ENCODE peak calls at places on chromosomes 1 and 21, in seven cellular contexts. One of them, this sample, is unnamed.

GRCh38 chr1:27603962-27604578 is at the start of gene AHDC1:
- DNase-seq in choroid plexus epithelial cell: peak; percentile 95
- DNase-seq in upper lobe of right lung: peak; percentile 96
- DNase-seq in PC-9: peak; percentile 65
- DNase-seq in epithelial cell of esophagus: peak; percentile 96
- DNase-seq in GM06990: peak; percentile 93
- DNase-seq in tibial nerve: peak; percentile 88
- DNase-seq in this sample: peak; percentile 97

GRCh38 chr1:93585059-93585966 is 96.3 kb downstream of the BCAR3 start:
- DNase-seq in choroid plexus epithelial cell: peak; percentile 61
- DNase-seq in PC-9: peak; percentile 100
- DNase-seq in upper lobe of right lung: peak; percentile 97
- DNase-seq in epithelial cell of esophagus: peak; percentile 59
- DNase-seq in GM06990: no peak
- DNase-seq in tibial nerve: no peak
- DNase-seq in this sample: no peak

GRCh38 chr1:65650682-65651081 is 142.0 kb upstream of the PDE4B start:
- DNase-seq in PC-9: no peak
- DNase-seq in upper lobe of right lung: no peak
- DNase-seq in choroid plexus epithelial cell: no peak
- DNase-seq in tibial nerve: no peak
- DNase-seq in epithelial cell of esophagus: no peak
- DNase-seq in GM06990: no peak
- DNase-seq in this sample: no peak

GRCh38 chr1:2554621-2555387 is 1.4 kb upstream of the TNFRSF14 start:
- DNase-seq in choroid plexus epithelial cell: peak; percentile 50
- DNase-seq in tibial nerve: peak; percentile 32
- DNase-seq in upper lobe of right lung: no peak
- DNase-seq in PC-9: no peak
- DNase-seq in GM06990: peak; percentile 68
- DNase-seq in epithelial cell of esophagus: no peak
- DNase-seq in this sample: no peak

GRCh38 chr1:44616991-44617702 is 57.1 kb downstream of the TMEM53 start:
- DNase-seq in PC-9: no peak
- DNase-seq in GM06990: no peak
- DNase-seq in epithelial cell of esophagus: peak; percentile 75
- DNase-seq in tibial nerve: no peak
- DNase-seq in upper lobe of right lung: no peak
- DNase-seq in choroid plexus epithelial cell: no peak
- DNase-seq in this sample: no peak

GRCh38 chr1:231312389-231312788 is 25.3 kb downstream of the EXOC8 start:
- DNase-seq in choroid plexus epithelial cell: no peak
- DNase-seq in upper lobe of right lung: no peak
- DNase-seq in PC-9: no peak
- DNase-seq in epithelial cell of esophagus: no peak
- DNase-seq in GM06990: no peak
- DNase-seq in tibial nerve: no peak
- DNase-seq in this sample: peak; percentile 32

GRCh38 chr21:39660596-39660995 is 47.9 kb downstream of the B3GALT5 start:
- DNase-seq in epithelial cell of esophagus: peak; percentile 49
- DNase-seq in choroid plexus epithelial cell: peak; percentile 83
- DNase-seq in tibial nerve: peak; percentile 14
- DNase-seq in PC-9: no peak
- DNase-seq in upper lobe of right lung: peak; percentile 53
- DNase-seq in GM06990: no peak
- DNase-seq in this sample: peak; percentile 46

GRCh38 chr1:54652172-54652571 is 10.6 kb downstream of the MROH7 start:
- DNase-seq in GM06990: no peak
- DNase-seq in tibial nerve: no peak
- DNase-seq in choroid plexus epithelial cell: no peak
- DNase-seq in epithelial cell of esophagus: no peak
- DNase-seq in PC-9: no peak
- DNase-seq in upper lobe of right lung: no peak
- DNase-seq in this sample: no peak

GRCh38 chr21:43835061-43835460 is 30.0 kb upstream of the AGPAT3 start:
- DNase-seq in choroid plexus epithelial cell: no peak
- DNase-seq in PC-9: no peak
- DNase-seq in tibial nerve: no peak
- DNase-seq in upper lobe of right lung: no peak
- DNase-seq in GM06990: no peak
- DNase-seq in epithelial cell of esophagus: no peak
- DNase-seq in this sample: no peak

GRCh38 chr1:29122987-29123870 is 474 bp downstream of the TMEM200B start:
- DNase-seq in PC-9: no peak
- DNase-seq in choroid plexus epithelial cell: peak; percentile 42
- DNase-seq in GM06990: no peak
- DNase-seq in epithelial cell of esophagus: no peak
- DNase-seq in upper lobe of right lung: no peak
- DNase-seq in tibial nerve: no peak
- DNase-seq in this sample: no peak

GRCh38 chr1:29125237-29125641 is 1.5 kb upstream of the TMEM200B start:
- DNase-seq in epithelial cell of esophagus: no peak
- DNase-seq in GM06990: no peak
- DNase-seq in PC-9: no peak
- DNase-seq in choroid plexus epithelial cell: no peak
- DNase-seq in upper lobe of right lung: no peak
- DNase-seq in tibial nerve: no peak
- DNase-seq in this sample: no peak

GRCh38 chr1:29123871-29124365 is at the start of gene TMEM200B:
- DNase-seq in choroid plexus epithelial cell: no peak
- DNase-seq in upper lobe of right lung: no peak
- DNase-seq in PC-9: no peak
- DNase-seq in GM06990: no peak
- DNase-seq in epithelial cell of esophagus: no peak
- DNase-seq in tibial nerve: no peak
- DNase-seq in this sample: no peak

GRCh38 chr1:29126198-29126597 is 2.5 kb upstream of the TMEM200B start:
- DNase-seq in epithelial cell of esophagus: no peak
- DNase-seq in GM06990: no peak
- DNase-seq in tibial nerve: no peak
- DNase-seq in upper lobe of right lung: no peak
- DNase-seq in choroid plexus epithelial cell: no peak
- DNase-seq in PC-9: no peak
- DNase-seq in this sample: no peak

DNA sequence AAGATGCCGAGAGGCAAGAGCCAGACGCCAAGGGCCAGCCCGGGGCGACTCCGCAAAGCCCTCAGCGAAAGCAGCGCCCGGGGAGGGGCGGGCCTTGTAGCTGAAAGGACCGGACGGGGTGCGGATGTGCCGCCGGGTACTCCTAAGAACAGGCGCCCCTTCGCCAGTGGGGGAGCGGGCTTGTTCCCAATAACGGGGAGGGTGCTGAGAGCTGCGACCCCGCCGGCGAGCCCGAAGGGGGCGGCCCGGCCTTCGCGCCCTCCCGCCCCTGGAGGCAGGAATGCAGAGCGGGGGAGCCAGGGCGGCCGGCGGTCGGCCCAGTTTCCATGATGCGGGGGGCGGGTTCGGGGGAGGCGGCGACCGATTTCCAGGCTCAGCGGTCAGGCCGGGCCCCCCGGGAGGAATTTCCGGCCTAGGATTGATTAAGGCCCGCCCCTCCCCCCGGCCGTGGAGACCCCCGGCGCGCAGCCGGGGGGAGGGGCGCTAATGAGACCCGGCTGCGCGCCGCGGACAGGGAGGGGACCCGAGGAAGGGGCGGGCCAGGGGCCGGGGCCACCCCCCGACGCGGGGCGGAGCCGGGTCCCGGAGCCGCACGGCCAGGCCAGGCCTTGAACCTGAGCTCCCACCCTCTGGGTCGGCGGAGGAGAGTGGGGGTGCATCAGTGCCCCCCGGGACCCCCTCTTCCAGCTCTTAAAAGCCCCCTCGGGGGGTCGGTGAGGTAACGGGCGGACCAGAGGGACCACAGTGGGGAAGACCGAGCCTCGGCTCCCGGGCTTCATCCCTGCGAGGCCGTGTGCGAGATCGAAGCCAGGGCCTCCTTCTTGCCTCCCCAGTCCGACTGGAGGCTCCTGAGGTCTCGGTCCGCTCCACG is 898 bp upstream of the TMEM200B start:
- DNase-seq in upper lobe of right lung: peak; percentile 77
- DNase-seq in tibial nerve: peak; percentile 82
- DNase-seq in choroid plexus epithelial cell: peak; percentile 82
- DNase-seq in PC-9: no peak
- DNase-seq in GM06990: peak; percentile 31
- DNase-seq in epithelial cell of esophagus: peak; percentile 35
- DNase-seq in this sample: peak; percentile 95
- TF ChIP-seq CTCF in upper lobe of right lung: peak; percentile 59
- TF ChIP-seq CTCF in tibial nerve: peak; percentile 100
- TF ChIP-seq CTCF in choroid plexus epithelial cell: peak; percentile 60
- TF ChIP-seq CTCF in PC-9: peak; percentile 58
- TF ChIP-seq CTCF in GM06990: no peak
- TF ChIP-seq CTCF in epithelial cell of esophagus: peak; percentile 22
- TF ChIP-seq CTCF in this sample: peak; percentile 82

GRCh38 chr1:91765880-91766443 is 120.0 kb downstream of the TGFBR3 start:
- DNase-seq in PC-9: no peak
- DNase-seq in GM06990: no peak
- DNase-seq in epithelial cell of esophagus: no peak
- DNase-seq in upper lobe of right lung: no peak
- DNase-seq in choroid plexus epithelial cell: no peak
- DNase-seq in tibial nerve: no peak
- DNase-seq in this sample: no peak

GRCh38 chr1:91766883-91767282 is 119.1 kb downstream of the TGFBR3 start:
- DNase-seq in upper lobe of right lung: no peak
- DNase-seq in PC-9: no peak
- DNase-seq in choroid plexus epithelial cell: no peak
- DNase-seq in GM06990: no peak
- DNase-seq in epithelial cell of esophagus: no peak
- DNase-seq in tibial nerve: no peak
- DNase-seq in this sample: no peak

GRCh38 chr1:91765293-91765692 is 120.7 kb downstream of the TGFBR3 start:
- DNase-seq in GM06990: no peak
- DNase-seq in PC-9: no peak
- DNase-seq in epithelial cell of esophagus: no peak
- DNase-seq in tibial nerve: no peak
- DNase-seq in choroid plexus epithelial cell: no peak
- DNase-seq in upper lobe of right lung: no peak
- DNase-seq in this sample: no peak

GRCh38 chr1:91763252-91763651 is 122.7 kb downstream of the TGFBR3 start:
- DNase-seq in GM06990: no peak
- DNase-seq in epithelial cell of esophagus: no peak
- DNase-seq in tibial nerve: no peak
- DNase-seq in choroid plexus epithelial cell: peak; percentile 53
- DNase-seq in upper lobe of right lung: no peak
- DNase-seq in PC-9: no peak
- DNase-seq in this sample: no peak

DNA sequence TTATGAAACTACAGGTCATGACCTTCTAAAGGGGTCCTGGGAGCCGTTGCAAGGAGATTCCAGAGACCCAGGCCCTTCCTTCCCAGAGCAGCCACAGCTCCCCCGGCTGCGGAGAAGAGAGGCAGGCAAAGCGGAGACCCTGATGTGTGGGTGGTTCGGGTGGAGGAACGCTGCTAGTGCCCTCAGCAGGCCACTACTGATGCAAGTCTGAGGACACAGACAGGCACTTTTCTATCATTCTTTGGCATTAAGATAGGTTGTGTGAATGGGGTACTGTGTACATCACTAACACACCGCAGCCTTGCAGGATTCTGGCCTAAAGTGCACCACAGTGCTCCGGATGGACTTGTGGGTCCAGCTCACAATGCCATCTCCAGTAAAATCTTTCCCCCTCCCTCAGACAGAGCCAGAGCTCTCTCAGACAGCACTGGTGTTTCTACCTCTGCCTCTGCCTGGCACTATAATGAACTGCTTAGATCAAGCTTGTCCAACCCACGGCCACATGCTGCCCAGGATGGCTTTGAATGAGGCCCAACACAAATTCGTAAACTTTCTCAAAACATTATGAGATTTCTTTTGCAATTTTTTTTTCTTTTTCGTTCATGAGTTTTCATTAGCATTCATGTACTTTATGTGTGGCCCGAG is 121.4 kb downstream of the TGFBR3 start:
- DNase-seq in GM06990: no peak
- DNase-seq in PC-9: no peak
- DNase-seq in epithelial cell of esophagus: no peak
- DNase-seq in upper lobe of right lung: no peak
- DNase-seq in choroid plexus epithelial cell: no peak
- DNase-seq in tibial nerve: no peak
- DNase-seq in this sample: no peak
- TF ChIP-seq CTCF in GM06990: no peak
- TF ChIP-seq CTCF in PC-9: no peak
- TF ChIP-seq CTCF in epithelial cell of esophagus: no peak
- TF ChIP-seq CTCF in upper lobe of right lung: no peak
- TF ChIP-seq CTCF in choroid plexus epithelial cell: peak; percentile 14
- TF ChIP-seq CTCF in tibial nerve: no peak
- TF ChIP-seq CTCF in this sample: no peak

GRCh38 chr1:109918077-109918606 is 7.5 kb downstream of the CSF1 start:
- DNase-seq in GM06990: no peak
- DNase-seq in PC-9: no peak
- DNase-seq in tibial nerve: no peak
- DNase-seq in epithelial cell of esophagus: no peak
- DNase-seq in choroid plexus epithelial cell: peak; percentile 27
- DNase-seq in upper lobe of right lung: no peak
- DNase-seq in this sample: no peak
- TF ChIP-seq CTCF in GM06990: no peak
- TF ChIP-seq CTCF in PC-9: peak; percentile 53
- TF ChIP-seq CTCF in tibial nerve: no peak
- TF ChIP-seq CTCF in epithelial cell of esophagus: peak; percentile 19
- TF ChIP-seq CTCF in choroid plexus epithelial cell: peak; percentile 32
- TF ChIP-seq CTCF in upper lobe of right lung: no peak
- TF ChIP-seq CTCF in this sample: no peak

GRCh38 chr1:57124768-57125446 is 159.1 kb upstream of the C8B start:
- DNase-seq in tibial nerve: no peak
- DNase-seq in GM06990: peak; percentile 13
- DNase-seq in PC-9: no peak
- DNase-seq in epithelial cell of esophagus: peak; percentile 93
- DNase-seq in choroid plexus epithelial cell: no peak
- DNase-seq in upper lobe of right lung: no peak
- DNase-seq in this sample: no peak
- TF ChIP-seq CTCF in tibial nerve: no peak
- TF ChIP-seq CTCF in GM06990: peak; percentile 31
- TF ChIP-seq CTCF in PC-9: no peak
- TF ChIP-seq CTCF in epithelial cell of esophagus: peak; percentile 50
- TF ChIP-seq CTCF in choroid plexus epithelial cell: no peak
- TF ChIP-seq CTCF in upper lobe of right lung: no peak
- TF ChIP-seq CTCF in this sample: no peak

GRCh38 chr1:91160363-91161075 is 138.7 kb upstream of the ZNF644 start:
- DNase-seq in upper lobe of right lung: no peak
- DNase-seq in tibial nerve: no peak
- DNase-seq in GM06990: no peak
- DNase-seq in choroid plexus epithelial cell: no peak
- DNase-seq in epithelial cell of esophagus: no peak
- DNase-seq in PC-9: no peak
- DNase-seq in this sample: no peak
- TF ChIP-seq CTCF in upper lobe of right lung: no peak
- TF ChIP-seq CTCF in tibial nerve: no peak
- TF ChIP-seq CTCF in GM06990: no peak
- TF ChIP-seq CTCF in choroid plexus epithelial cell: no peak
- TF ChIP-seq CTCF in epithelial cell of esophagus: no peak
- TF ChIP-seq CTCF in PC-9: no peak
- TF ChIP-seq CTCF in this sample: no peak

DNA sequence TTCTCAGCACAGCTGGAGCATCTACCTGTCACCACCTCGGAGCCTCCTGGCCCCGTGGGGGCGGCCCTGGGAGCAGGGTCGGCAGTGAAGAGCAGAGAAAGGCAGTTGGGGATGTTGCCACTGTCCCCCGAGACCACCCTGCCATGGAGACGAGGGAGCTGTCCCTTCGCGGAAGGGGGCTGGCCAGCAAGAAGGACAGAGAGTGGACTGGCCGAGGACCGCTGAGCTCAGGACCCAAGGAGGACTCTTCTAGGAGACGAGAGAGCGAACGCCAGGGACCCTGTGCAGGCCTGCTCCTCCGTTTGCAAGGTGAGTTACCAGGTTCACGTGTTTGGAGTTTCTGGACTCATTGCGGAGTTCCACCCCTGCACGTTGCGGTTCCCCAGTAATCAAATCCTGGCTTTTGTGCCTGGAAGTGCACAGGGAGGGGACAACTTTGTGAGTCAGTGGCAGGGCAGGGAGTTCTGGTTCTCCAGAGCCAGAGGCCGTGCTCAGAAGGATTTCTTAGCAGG is 5.6 kb upstream of the POFUT2 start:
- DNase-seq in epithelial cell of esophagus: no peak
- DNase-seq in GM06990: no peak
- DNase-seq in upper lobe of right lung: peak; percentile 67
- DNase-seq in choroid plexus epithelial cell: peak; percentile 49
- DNase-seq in tibial nerve: no peak
- DNase-seq in PC-9: no peak
- DNase-seq in this sample: peak; percentile 74
- TF ChIP-seq CTCF in epithelial cell of esophagus: no peak
- TF ChIP-seq CTCF in GM06990: no peak
- TF ChIP-seq CTCF in upper lobe of right lung: no peak
- TF ChIP-seq CTCF in choroid plexus epithelial cell: peak; percentile 10
- TF ChIP-seq CTCF in tibial nerve: no peak
- TF ChIP-seq CTCF in PC-9: no peak
- TF ChIP-seq CTCF in this sample: no peak